ENCODE peak calls at places on chromosomes 16 and 17, in five cellular contexts. A, U, M, N and C are unnamed samples.

GRCh38 chr17:3002538-3003301 is 60.7 kb downstream of the OR1D5 start:
- DNase-seq in A (peak), M (no peak), U (no peak), N (no peak), C (no peak)

GRCh38 chr17:57516290-57517215 is 228.5 kb downstream of the CCDC182 start:
- DNase-seq in N (no peak), M (no peak), A (no peak), U (no peak), C (no peak)

GRCh38 chr17:4901648-4902344 is 1.1 kb downstream of the CHRNE start:
- DNase-seq in A (no peak), N (peak), M (no peak), U (peak), C (no peak)

GRCh38 chr17:3003401-3004149 is 59.8 kb downstream of the OR1D5 start:
- DNase-seq in M (no peak), N (peak), U (no peak), A (peak), C (no peak)

GRCh38 chr17:17198281-17198680 is 7.9 kb downstream of the PLD6 start:
- DNase-seq in A (no peak), U (no peak), M (no peak), N (no peak), C (no peak)

GRCh38 chr16:11312718-11313492 is 31.8 kb upstream of the PRM1 start:
- DNase-seq in N (no peak), A (peak), U (no peak), M (no peak), C (no peak)

GRCh38 chr17:79461041-79461440 is 149.8 kb downstream of the RBFOX3 start:
- DNase-seq in A (no peak), U (no peak), M (no peak), N (no peak), C (peak)

GRCh38 chr17:63682441-63682840 is 17.5 kb downstream of the LIMD2 start:
- DNase-seq in N (no peak), U (no peak), A (peak), M (no peak), C (no peak)

GRCh38 chr16:65634291-65634690 is 512.4 kb upstream of the CDH11 start:
- DNase-seq in N (no peak), M (no peak), U (no peak), A (peak), C (no peak)

GRCh38 chr17:52242268-52242667 is 83.8 kb upstream of the CA10 start:
- DNase-seq in U (no peak), A (no peak), M (no peak), N (no peak), C (no peak)

GRCh38 chr17:52244689-52245088 is 86.2 kb upstream of the CA10 start:
- DNase-seq in U (no peak), N (no peak), M (no peak), A (no peak), C (no peak)
- TF ChIP-seq POLR2A in U (no peak), N (no peak), M (no peak), A (no peak), C (no peak)

GRCh38 chr17:7685533-7686220 is 1.6 kb downstream of the TP53 start:
- DNase-seq in U (peak), M (peak), N (peak), A (peak), C (peak)
- TF ChIP-seq POLR2A in U (peak), M (no peak), N (peak), A (peak), C (no peak)

GRCh38 chr16:4315185-4316102 is at the start of gene GLIS2:
- DNase-seq in U (peak), M (peak), N (peak), A (peak), C (peak)
- TF ChIP-seq POLR2A in U (peak), M (no peak), N (peak), A (no peak), C (no peak)

GRCh38 chr17:40342575-40343058 is 21.9 kb downstream of the GJD3 start:
- DNase-seq in N (no peak), A (no peak), M (no peak), U (no peak), C (no peak)

GRCh38 chr17:40339068-40339699 is 25.4 kb downstream of the GJD3 start:
- DNase-seq in N (no peak), A (no peak), M (no peak), U (no peak), C (no peak)

GRCh38 chr17:40340327-40340726 is 24.2 kb downstream of the GJD3 start:
- DNase-seq in N (no peak), M (no peak), U (no peak), A (no peak), C (no peak)

GRCh38 chr17:40341808-40342574 is 22.5 kb downstream of the GJD3 start:
- DNase-seq in U (peak), A (no peak), M (peak), N (peak), C (no peak)

DNA sequence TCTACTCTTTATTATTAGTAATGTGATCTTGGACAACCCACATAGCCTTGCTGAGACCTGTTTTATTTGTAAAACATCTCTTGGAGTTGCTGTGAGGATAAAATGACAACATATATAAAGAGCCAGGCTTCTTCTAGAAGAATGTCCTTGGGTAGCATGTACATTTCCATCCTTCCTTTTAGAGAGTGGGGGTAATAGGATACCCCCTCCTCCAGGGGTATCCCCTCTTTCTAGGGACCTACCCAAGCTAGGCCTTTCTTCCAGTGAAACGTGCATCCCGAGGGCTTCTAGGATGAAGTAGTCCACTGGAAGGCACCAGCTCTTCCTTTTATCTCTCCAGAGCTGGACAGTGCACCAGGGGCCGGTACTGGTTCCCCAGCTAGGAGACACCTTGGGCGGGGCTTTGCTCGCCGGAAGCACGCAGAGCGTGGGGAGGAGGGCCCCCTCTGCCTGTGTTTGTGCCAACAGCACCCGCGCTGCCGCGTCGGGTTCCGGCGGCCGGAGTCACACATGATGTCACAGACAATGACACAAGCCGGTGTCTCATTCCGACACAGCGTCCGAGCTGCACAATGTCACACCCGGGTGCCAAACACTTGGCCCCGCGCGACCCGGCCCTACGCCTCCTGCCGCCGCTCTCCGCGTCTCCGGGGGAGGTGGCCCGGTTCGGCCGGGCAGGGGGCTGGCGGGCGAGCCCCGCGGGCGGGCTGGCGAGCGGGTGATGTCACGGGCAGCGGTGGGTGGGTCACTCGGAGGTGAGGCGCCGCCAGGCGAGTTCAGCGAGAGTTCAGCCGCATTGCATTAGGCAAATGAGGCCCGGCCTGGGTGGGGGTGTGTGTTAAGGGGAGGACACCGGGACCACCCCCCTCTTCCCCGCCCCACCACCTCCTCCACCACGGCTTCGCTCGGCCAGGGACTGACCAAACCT is 23.4 kb downstream of the GJD3 start:
- DNase-seq in M (peak), N (peak), A (no peak), U (peak), C (peak)
- TF ChIP-seq POLR2A in M (no peak), N (peak), A (no peak), U (peak), C (peak)

DNA sequence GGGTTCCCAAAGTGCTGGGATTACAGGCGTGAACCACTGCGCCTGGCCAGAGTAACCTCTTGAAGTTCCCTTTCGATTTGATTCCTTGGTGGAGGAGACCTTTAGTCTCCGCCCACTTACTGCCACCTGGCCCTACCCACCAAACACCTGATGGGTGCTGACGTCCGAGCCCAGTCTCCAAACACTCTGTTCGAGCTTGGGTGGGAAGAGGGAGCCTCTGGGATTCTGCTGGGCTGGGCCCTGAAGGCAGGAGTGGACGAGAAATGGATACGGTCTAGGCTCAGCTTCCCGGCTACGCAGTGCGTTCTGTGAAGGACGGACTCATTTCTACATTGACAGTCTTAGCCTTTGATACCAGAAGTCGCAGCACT is 870 bp upstream of the ITGA3 start:
- DNase-seq in M (no peak), U (no peak), A (no peak), N (peak), C (no peak)
- TF ChIP-seq POLR2A in M (no peak), U (no peak), A (no peak), N (no peak), C (peak)